ENCODE peak calls at places on chromosomes 1 and 21, in nine cellular contexts. H, W, F, I, J, V, Q, N and M are unnamed samples.

GRCh38 chr1:1573843-1574720 is 581 bp downstream of the SSU72 start:
- DNase-seq in H (peak), W (peak), F (peak), I (peak), J (no peak), V (peak), Q (peak), N (peak), M (peak)

GRCh38 chr1:181141431-181141910 is 53.0 kb downstream of the IER5 start:
- DNase-seq in H (no peak), W (no peak), F (no peak), I (no peak), J (no peak), V (peak), Q (no peak), N (no peak), M (peak)

GRCh38 chr1:164636744-164637143 is 77.8 kb downstream of the PBX1 start:
- DNase-seq in H (no peak), W (no peak), F (no peak), I (no peak), J (no peak), V (no peak), Q (no peak), N (no peak), M (no peak)

GRCh38 chr1:193185861-193186714 is at the start of gene B3GALT2:
- DNase-seq in H (peak), W (no peak), F (no peak), I (no peak), J (no peak), V (peak), Q (peak), N (peak), M (no peak)

GRCh38 chr1:113976609-113977278 is 2.5 kb upstream of the OLFML3 start:
- DNase-seq in H (peak), W (no peak), F (peak), I (no peak), J (no peak), V (peak), Q (no peak), N (no peak), M (peak)

GRCh38 chr1:186014370-186015030 is 280.3 kb downstream of the HMCN1 start:
- DNase-seq in H (no peak), W (no peak), F (no peak), I (no peak), J (no peak), V (peak), Q (no peak), N (no peak), M (peak)

GRCh38 chr1:151617995-151618394 is 6.1 kb downstream of the SNX27 start:
- DNase-seq in H (no peak), W (no peak), F (no peak), I (no peak), J (no peak), V (no peak), Q (no peak), N (no peak), M (no peak)

GRCh38 chr1:108801101-108801500 is 54.6 kb downstream of the STXBP3 start:
- DNase-seq in H (no peak), W (no peak), F (no peak), I (no peak), J (no peak), V (peak), Q (no peak), N (no peak), M (no peak)

GRCh38 chr1:110542730-110543129 is 23.8 kb upstream of the KCNA10 start:
- DNase-seq in H (peak), W (peak), F (no peak), I (no peak), J (no peak), V (peak), Q (no peak), N (no peak), M (peak)

GRCh38 chr21:43613755-43614638 is 45.3 kb downstream of the HSF2BP start:
- DNase-seq in H (no peak), W (peak), F (no peak), I (no peak), J (no peak), V (no peak), Q (no peak), N (no peak), M (no peak)

GRCh38 chr1:220807726-220808125 is 21.0 kb downstream of the MTARC1 start:
- DNase-seq in H (no peak), W (no peak), F (no peak), I (no peak), J (no peak), V (no peak), Q (no peak), N (no peak), M (no peak)

GRCh38 chr1:61337981-61338848 is 255.9 kb downstream of the NFIA start:
- DNase-seq in H (peak), W (no peak), F (peak), I (peak), J (no peak), V (peak), Q (peak), N (peak), M (peak)

GRCh38 chr1:31793086-31793485 is 22.7 kb downstream of the SPOCD1 start:
- DNase-seq in H (no peak), W (no peak), F (peak), I (no peak), J (no peak), V (no peak), Q (no peak), N (peak), M (no peak)

GRCh38 chr1:204314209-204314892 is 45.4 kb downstream of the PLEKHA6 start:
- DNase-seq in H (peak), W (peak), F (peak), I (no peak), J (no peak), V (no peak), Q (no peak), N (no peak), M (peak)

GRCh38 chr1:165695011-165695410 is 3.4 kb downstream of the ALDH9A1 start:
- DNase-seq in H (peak), W (no peak), F (no peak), I (no peak), J (no peak), V (no peak), Q (no peak), N (no peak), M (no peak)

GRCh38 chr1:14292533-14292932 is 306.0 kb upstream of the KAZN start:
- DNase-seq in H (no peak), W (no peak), F (no peak), I (no peak), J (no peak), V (no peak), Q (no peak), N (no peak), M (no peak)

GRCh38 chr1:76135835-76136234 is 61.3 kb downstream of the ST6GALNAC3 start:
- DNase-seq in H (no peak), W (no peak), F (no peak), I (no peak), J (no peak), V (no peak), Q (no peak), N (no peak), M (no peak)

GRCh38 chr1:17359031-17359430 is 13.0 kb upstream of the PADI6 start:
- DNase-seq in H (no peak), W (no peak), F (peak), I (no peak), J (no peak), V (no peak), Q (no peak), N (no peak), M (no peak)

GRCh38 chr1:221141606-221142285 is 262.5 kb downstream of the HLX start:
- DNase-seq in H (no peak), W (no peak), F (no peak), I (no peak), J (no peak), V (no peak), Q (no peak), N (no peak), M (no peak)

GRCh38 chr1:204299828-204300365 is 59.8 kb downstream of the PLEKHA6 start:
- DNase-seq in H (no peak), W (no peak), F (no peak), I (no peak), J (no peak), V (no peak), Q (no peak), N (no peak), M (no peak)

GRCh38 chr1:110777228-110777627 is 95.7 kb upstream of the CD53 start:
- DNase-seq in H (no peak), W (no peak), F (no peak), I (no peak), J (no peak), V (no peak), Q (no peak), N (no peak), M (no peak)

GRCh38 chr1:197399691-197400521 is 131.9 kb downstream of the CRB1 start:
- DNase-seq in H (peak), W (peak), F (peak), I (no peak), J (peak), V (peak), Q (no peak), N (no peak), M (peak)

GRCh38 chr1:58763214-58763613 is 20.6 kb downstream of the JUN start:
- DNase-seq in H (no peak), W (no peak), F (no peak), I (no peak), J (no peak), V (peak), Q (no peak), N (no peak), M (peak)

GRCh38 chr1:17347769-17348592 is 24.0 kb upstream of the PADI6 start:
- DNase-seq in H (no peak), W (no peak), F (peak), I (no peak), J (no peak), V (peak), Q (no peak), N (no peak), M (peak)

GRCh38 chr1:228416217-228416971 is at the start of gene TRIM17:
- DNase-seq in H (peak), W (no peak), F (peak), I (peak), J (peak), V (peak), Q (no peak), N (peak), M (peak)

GRCh38 chr21:31410763-31411278 is 66.8 kb upstream of the TIAM1 start:
- DNase-seq in H (no peak), W (peak), F (no peak), I (no peak), J (no peak), V (no peak), Q (no peak), N (no peak), M (no peak)

GRCh38 chr1:203858055-203858454 is 3.3 kb upstream of the SNRPE start:
- DNase-seq in H (peak), W (no peak), F (no peak), I (no peak), J (no peak), V (peak), Q (no peak), N (no peak), M (peak)

GRCh38 chr21:21074305-21074704 is 76.1 kb downstream of the NCAM2 start:
- DNase-seq in H (no peak), W (no peak), F (no peak), I (no peak), J (no peak), V (no peak), Q (no peak), N (no peak), M (no peak)

GRCh38 chr1:57741521-57741920 is 317.7 kb upstream of the DAB1 start:
- DNase-seq in H (no peak), W (no peak), F (no peak), I (no peak), J (no peak), V (no peak), Q (no peak), N (no peak), M (no peak)

GRCh38 chr1:44670751-44671640 is 3.3 kb downstream of the TMEM53 start:
- DNase-seq in H (no peak), W (peak), F (no peak), I (no peak), J (no peak), V (no peak), Q (no peak), N (no peak), M (no peak)

GRCh38 chr1:211952299-211952698 is 83.1 kb downstream of the INTS7 start:
- DNase-seq in H (no peak), W (no peak), F (no peak), I (no peak), J (no peak), V (no peak), Q (no peak), N (no peak), M (no peak)

GRCh38 chr1:157691285-157691920 is 9.2 kb downstream of the FCRL3 start:
- DNase-seq in H (peak), W (peak), F (no peak), I (no peak), J (peak), V (peak), Q (no peak), N (no peak), M (peak)

GRCh38 chr1:119799599-119800177 is 11.6 kb downstream of the REG4 start:
- DNase-seq in H (no peak), W (no peak), F (no peak), I (no peak), J (no peak), V (no peak), Q (no peak), N (no peak), M (no peak)

GRCh38 chr1:15272009-15272781 is 25.2 kb downstream of the FHAD1 start:
- DNase-seq in H (peak), W (peak), F (peak), I (peak), J (peak), V (peak), Q (no peak), N (peak), M (peak)

GRCh38 chr1:52523376-52523775 is 29.5 kb downstream of the TUT4 start:
- DNase-seq in H (no peak), W (peak), F (no peak), I (no peak), J (no peak), V (no peak), Q (no peak), N (no peak), M (no peak)

GRCh38 chr21:38955495-38955894 is 149.8 kb downstream of the ETS2 start:
- DNase-seq in H (peak), W (no peak), F (no peak), I (peak), J (no peak), V (peak), Q (no peak), N (no peak), M (peak)

GRCh38 chr1:9410737-9411297 is 118.1 kb downstream of the SPSB1 start:
- DNase-seq in H (peak), W (peak), F (no peak), I (no peak), J (no peak), V (peak), Q (no peak), N (no peak), M (no peak)

GRCh38 chr1:68047659-68048026 is 2.8 kb downstream of the DIRAS3 start:
- DNase-seq in H (no peak), W (no peak), F (no peak), I (no peak), J (no peak), V (no peak), Q (no peak), N (no peak), M (no peak)